ENCODE peak calls at places on chromosomes 12 and 14, in seven cellular contexts. One of them, this sample, is unnamed.

GRCh38 chr14:34851395-34851794 is 23.8 kb downstream of the BAZ1A start:
- DNase-seq in cardiac muscle cell: peak
- DNase-seq in COLO829: no peak
- DNase-seq in sciatic nerve: no peak
- DNase-seq in MCF 10A: peak
- DNase-seq in stimulated activated CD8-positive, alpha-beta memory T cell treated with anti-CD3 and anti-CD28 coated beads, Interleukin-4, amount 100 ng/mL, for 48 hours: no peak
- DNase-seq in activated T-helper 1 cell treated with Interleukin-2 at 50 U/mL for 16 hours: no peak
- DNase-seq in this sample: no peak

GRCh38 chr14:85175556-85175955 is 354.4 kb upstream of the FLRT2 start:
- DNase-seq in cardiac muscle cell: peak
- DNase-seq in COLO829: no peak
- DNase-seq in sciatic nerve: no peak
- DNase-seq in MCF 10A: no peak
- DNase-seq in stimulated activated CD8-positive, alpha-beta memory T cell treated with anti-CD3 and anti-CD28 coated beads, Interleukin-4, amount 100 ng/mL, for 48 hours: no peak
- DNase-seq in activated T-helper 1 cell treated with Interleukin-2 at 50 U/mL for 16 hours: no peak
- DNase-seq in this sample: no peak

GRCh38 chr14:92224348-92224954 is 98.5 kb upstream of the SLC24A4 start:
- DNase-seq in cardiac muscle cell: no peak
- DNase-seq in COLO829: no peak
- DNase-seq in sciatic nerve: no peak
- DNase-seq in MCF 10A: peak
- DNase-seq in stimulated activated CD8-positive, alpha-beta memory T cell treated with anti-CD3 and anti-CD28 coated beads, Interleukin-4, amount 100 ng/mL, for 48 hours: no peak
- DNase-seq in activated T-helper 1 cell treated with Interleukin-2 at 50 U/mL for 16 hours: no peak
- DNase-seq in this sample: no peak

GRCh38 chr14:102209224-102209966 is 69.7 kb downstream of the WDR20 start:
- DNase-seq in cardiac muscle cell: peak
- DNase-seq in COLO829: no peak
- DNase-seq in sciatic nerve: peak
- DNase-seq in MCF 10A: peak
- DNase-seq in stimulated activated CD8-positive, alpha-beta memory T cell treated with anti-CD3 and anti-CD28 coated beads, Interleukin-4, amount 100 ng/mL, for 48 hours: no peak
- DNase-seq in activated T-helper 1 cell treated with Interleukin-2 at 50 U/mL for 16 hours: no peak
- DNase-seq in this sample: peak

GRCh38 chr12:34398366-34398705 is 376.0 kb downstream of the ALG10 start:
- DNase-seq in cardiac muscle cell: no peak
- DNase-seq in COLO829: no peak
- DNase-seq in sciatic nerve: peak
- DNase-seq in MCF 10A: no peak
- DNase-seq in stimulated activated CD8-positive, alpha-beta memory T cell treated with anti-CD3 and anti-CD28 coated beads, Interleukin-4, amount 100 ng/mL, for 48 hours: no peak
- DNase-seq in activated T-helper 1 cell treated with Interleukin-2 at 50 U/mL for 16 hours: no peak
- DNase-seq in this sample: no peak

GRCh38 chr14:59566725-59567124 is 9.9 kb downstream of the CCDC175 start:
- DNase-seq in cardiac muscle cell: no peak
- DNase-seq in COLO829: no peak
- DNase-seq in sciatic nerve: no peak
- DNase-seq in MCF 10A: peak
- DNase-seq in stimulated activated CD8-positive, alpha-beta memory T cell treated with anti-CD3 and anti-CD28 coated beads, Interleukin-4, amount 100 ng/mL, for 48 hours: no peak
- DNase-seq in activated T-helper 1 cell treated with Interleukin-2 at 50 U/mL for 16 hours: no peak
- DNase-seq in this sample: no peak

GRCh38 chr14:28294834-28295440 is 471.6 kb upstream of the FOXG1 start:
- DNase-seq in cardiac muscle cell: peak
- DNase-seq in COLO829: peak
- DNase-seq in sciatic nerve: no peak
- DNase-seq in MCF 10A: peak
- DNase-seq in stimulated activated CD8-positive, alpha-beta memory T cell treated with anti-CD3 and anti-CD28 coated beads, Interleukin-4, amount 100 ng/mL, for 48 hours: no peak
- DNase-seq in activated T-helper 1 cell treated with Interleukin-2 at 50 U/mL for 16 hours: no peak
- DNase-seq in this sample: peak

GRCh38 chr12:1760566-1761382 is 59.6 kb upstream of the LRTM2 start:
- DNase-seq in cardiac muscle cell: peak
- DNase-seq in COLO829: peak
- DNase-seq in sciatic nerve: no peak
- DNase-seq in MCF 10A: peak
- DNase-seq in stimulated activated CD8-positive, alpha-beta memory T cell treated with anti-CD3 and anti-CD28 coated beads, Interleukin-4, amount 100 ng/mL, for 48 hours: no peak
- DNase-seq in activated T-helper 1 cell treated with Interleukin-2 at 50 U/mL for 16 hours: no peak
- DNase-seq in this sample: no peak

GRCh38 chr12:65308001-65308400 is 29.5 kb downstream of the MSRB3 start:
- DNase-seq in cardiac muscle cell: peak
- DNase-seq in COLO829: no peak
- DNase-seq in sciatic nerve: no peak
- DNase-seq in MCF 10A: no peak
- DNase-seq in stimulated activated CD8-positive, alpha-beta memory T cell treated with anti-CD3 and anti-CD28 coated beads, Interleukin-4, amount 100 ng/mL, for 48 hours: no peak
- DNase-seq in activated T-helper 1 cell treated with Interleukin-2 at 50 U/mL for 16 hours: no peak
- DNase-seq in this sample: no peak

GRCh38 chr14:74014299-74014698 is 4.8 kb downstream of the ENTPD5 start:
- DNase-seq in cardiac muscle cell: peak
- DNase-seq in COLO829: no peak
- DNase-seq in sciatic nerve: no peak
- DNase-seq in MCF 10A: peak
- DNase-seq in stimulated activated CD8-positive, alpha-beta memory T cell treated with anti-CD3 and anti-CD28 coated beads, Interleukin-4, amount 100 ng/mL, for 48 hours: no peak
- DNase-seq in activated T-helper 1 cell treated with Interleukin-2 at 50 U/mL for 16 hours: no peak
- DNase-seq in this sample: no peak

GRCh38 chr14:62289471-62289870 is 527.3 kb downstream of the SNAPC1 start:
- DNase-seq in cardiac muscle cell: no peak
- DNase-seq in COLO829: no peak
- DNase-seq in sciatic nerve: no peak
- DNase-seq in MCF 10A: no peak
- DNase-seq in stimulated activated CD8-positive, alpha-beta memory T cell treated with anti-CD3 and anti-CD28 coated beads, Interleukin-4, amount 100 ng/mL, for 48 hours: no peak
- DNase-seq in activated T-helper 1 cell treated with Interleukin-2 at 50 U/mL for 16 hours: no peak
- DNase-seq in this sample: no peak

GRCh38 chr12:90959538-90960139 is 4.7 kb upstream of the CCER1 start:
- DNase-seq in cardiac muscle cell: peak
- DNase-seq in COLO829: no peak
- DNase-seq in sciatic nerve: no peak
- DNase-seq in MCF 10A: peak
- DNase-seq in stimulated activated CD8-positive, alpha-beta memory T cell treated with anti-CD3 and anti-CD28 coated beads, Interleukin-4, amount 100 ng/mL, for 48 hours: no peak
- DNase-seq in activated T-helper 1 cell treated with Interleukin-2 at 50 U/mL for 16 hours: no peak
- DNase-seq in this sample: no peak

GRCh38 chr14:68987653-68988036 is 8.5 kb upstream of the ACTN1 start:
- DNase-seq in cardiac muscle cell: no peak
- DNase-seq in COLO829: no peak
- DNase-seq in sciatic nerve: no peak
- DNase-seq in MCF 10A: peak
- DNase-seq in stimulated activated CD8-positive, alpha-beta memory T cell treated with anti-CD3 and anti-CD28 coated beads, Interleukin-4, amount 100 ng/mL, for 48 hours: no peak
- DNase-seq in activated T-helper 1 cell treated with Interleukin-2 at 50 U/mL for 16 hours: no peak
- DNase-seq in this sample: peak

GRCh38 chr12:7108928-7109920 is at the start of gene C1RL:
- DNase-seq in cardiac muscle cell: peak
- DNase-seq in COLO829: peak
- DNase-seq in sciatic nerve: peak
- DNase-seq in MCF 10A: peak
- DNase-seq in stimulated activated CD8-positive, alpha-beta memory T cell treated with anti-CD3 and anti-CD28 coated beads, Interleukin-4, amount 100 ng/mL, for 48 hours: peak
- DNase-seq in activated T-helper 1 cell treated with Interleukin-2 at 50 U/mL for 16 hours: peak
- DNase-seq in this sample: no peak

GRCh38 chr12:10612954-10613333 is 465 bp downstream of the MAGOHB start:
- DNase-seq in cardiac muscle cell: peak
- DNase-seq in COLO829: no peak
- DNase-seq in sciatic nerve: no peak
- DNase-seq in MCF 10A: no peak
- DNase-seq in stimulated activated CD8-positive, alpha-beta memory T cell treated with anti-CD3 and anti-CD28 coated beads, Interleukin-4, amount 100 ng/mL, for 48 hours: no peak
- DNase-seq in activated T-helper 1 cell treated with Interleukin-2 at 50 U/mL for 16 hours: no peak
- DNase-seq in this sample: no peak

GRCh38 chr12:52020539-52021336 is 14.0 kb downstream of the TAMALIN start:
- DNase-seq in cardiac muscle cell: peak
- DNase-seq in COLO829: no peak
- DNase-seq in sciatic nerve: no peak
- DNase-seq in MCF 10A: peak
- DNase-seq in stimulated activated CD8-positive, alpha-beta memory T cell treated with anti-CD3 and anti-CD28 coated beads, Interleukin-4, amount 100 ng/mL, for 48 hours: peak
- DNase-seq in activated T-helper 1 cell treated with Interleukin-2 at 50 U/mL for 16 hours: peak
- DNase-seq in this sample: peak

GRCh38 chr14:77154421-77154820 is 12.8 kb upstream of the ZDHHC22 start:
- DNase-seq in cardiac muscle cell: no peak
- DNase-seq in COLO829: no peak
- DNase-seq in sciatic nerve: no peak
- DNase-seq in MCF 10A: no peak
- DNase-seq in stimulated activated CD8-positive, alpha-beta memory T cell treated with anti-CD3 and anti-CD28 coated beads, Interleukin-4, amount 100 ng/mL, for 48 hours: no peak
- DNase-seq in activated T-helper 1 cell treated with Interleukin-2 at 50 U/mL for 16 hours: no peak
- DNase-seq in this sample: no peak

GRCh38 chr14:30943694-30944093 is 69.3 kb downstream of the COCH start:
- DNase-seq in cardiac muscle cell: no peak
- DNase-seq in COLO829: no peak
- DNase-seq in sciatic nerve: no peak
- DNase-seq in MCF 10A: no peak
- DNase-seq in stimulated activated CD8-positive, alpha-beta memory T cell treated with anti-CD3 and anti-CD28 coated beads, Interleukin-4, amount 100 ng/mL, for 48 hours: no peak
- DNase-seq in activated T-helper 1 cell treated with Interleukin-2 at 50 U/mL for 16 hours: no peak
- DNase-seq in this sample: no peak

GRCh38 chr14:53411110-53411509 is 258.0 kb upstream of the DDHD1 start:
- DNase-seq in cardiac muscle cell: peak
- DNase-seq in COLO829: no peak
- DNase-seq in sciatic nerve: no peak
- DNase-seq in MCF 10A: no peak
- DNase-seq in stimulated activated CD8-positive, alpha-beta memory T cell treated with anti-CD3 and anti-CD28 coated beads, Interleukin-4, amount 100 ng/mL, for 48 hours: no peak
- DNase-seq in activated T-helper 1 cell treated with Interleukin-2 at 50 U/mL for 16 hours: no peak
- DNase-seq in this sample: no peak

GRCh38 chr12:54306925-54307731 is 6.3 kb upstream of the NFE2 start:
- DNase-seq in cardiac muscle cell: peak
- DNase-seq in COLO829: no peak
- DNase-seq in sciatic nerve: peak
- DNase-seq in MCF 10A: peak
- DNase-seq in stimulated activated CD8-positive, alpha-beta memory T cell treated with anti-CD3 and anti-CD28 coated beads, Interleukin-4, amount 100 ng/mL, for 48 hours: peak
- DNase-seq in activated T-helper 1 cell treated with Interleukin-2 at 50 U/mL for 16 hours: no peak
- DNase-seq in this sample: no peak

GRCh38 chr14:74684444-74684843 is 28.4 kb downstream of the AREL1 start:
- DNase-seq in cardiac muscle cell: no peak
- DNase-seq in COLO829: no peak
- DNase-seq in sciatic nerve: no peak
- DNase-seq in MCF 10A: no peak
- DNase-seq in stimulated activated CD8-positive, alpha-beta memory T cell treated with anti-CD3 and anti-CD28 coated beads, Interleukin-4, amount 100 ng/mL, for 48 hours: no peak
- DNase-seq in activated T-helper 1 cell treated with Interleukin-2 at 50 U/mL for 16 hours: no peak
- DNase-seq in this sample: no peak

GRCh38 chr12:119410396-119410795 is 75.9 kb downstream of the CCDC60 start:
- DNase-seq in cardiac muscle cell: no peak
- DNase-seq in COLO829: no peak
- DNase-seq in sciatic nerve: no peak
- DNase-seq in MCF 10A: no peak
- DNase-seq in stimulated activated CD8-positive, alpha-beta memory T cell treated with anti-CD3 and anti-CD28 coated beads, Interleukin-4, amount 100 ng/mL, for 48 hours: no peak
- DNase-seq in activated T-helper 1 cell treated with Interleukin-2 at 50 U/mL for 16 hours: no peak
- DNase-seq in this sample: no peak

GRCh38 chr12:63070709-63071108 is 80.3 kb downstream of the AVPR1A start:
- DNase-seq in cardiac muscle cell: no peak
- DNase-seq in COLO829: no peak
- DNase-seq in sciatic nerve: no peak
- DNase-seq in MCF 10A: no peak
- DNase-seq in stimulated activated CD8-positive, alpha-beta memory T cell treated with anti-CD3 and anti-CD28 coated beads, Interleukin-4, amount 100 ng/mL, for 48 hours: no peak
- DNase-seq in activated T-helper 1 cell treated with Interleukin-2 at 50 U/mL for 16 hours: no peak
- DNase-seq in this sample: no peak

GRCh38 chr12:125403145-125403789 is 338.0 kb downstream of the AACS start:
- DNase-seq in cardiac muscle cell: peak
- DNase-seq in COLO829: peak
- DNase-seq in sciatic nerve: no peak
- DNase-seq in MCF 10A: peak
- DNase-seq in stimulated activated CD8-positive, alpha-beta memory T cell treated with anti-CD3 and anti-CD28 coated beads, Interleukin-4, amount 100 ng/mL, for 48 hours: no peak
- DNase-seq in activated T-helper 1 cell treated with Interleukin-2 at 50 U/mL for 16 hours: no peak
- DNase-seq in this sample: no peak

GRCh38 chr14:68807148-68807600 is 14.3 kb upstream of the ZFP36L1 start:
- DNase-seq in cardiac muscle cell: peak
- DNase-seq in COLO829: no peak
- DNase-seq in sciatic nerve: peak
- DNase-seq in MCF 10A: peak
- DNase-seq in stimulated activated CD8-positive, alpha-beta memory T cell treated with anti-CD3 and anti-CD28 coated beads, Interleukin-4, amount 100 ng/mL, for 48 hours: peak
- DNase-seq in activated T-helper 1 cell treated with Interleukin-2 at 50 U/mL for 16 hours: no peak
- DNase-seq in this sample: no peak

GRCh38 chr12:15669256-15669948 is 119.8 kb downstream of the EPS8 start:
- DNase-seq in cardiac muscle cell: no peak
- DNase-seq in COLO829: no peak
- DNase-seq in sciatic nerve: no peak
- DNase-seq in MCF 10A: no peak
- DNase-seq in stimulated activated CD8-positive, alpha-beta memory T cell treated with anti-CD3 and anti-CD28 coated beads, Interleukin-4, amount 100 ng/mL, for 48 hours: no peak
- DNase-seq in activated T-helper 1 cell treated with Interleukin-2 at 50 U/mL for 16 hours: no peak
- DNase-seq in this sample: no peak